ENCODE peak calls at places on chromosome 13, in seven cellular contexts. T is neural crest cell, U is T-helper 2 cell, M is HEK293T, X is omental fat pad, O is hippocampal formation, F is stomach. G is an unnamed sample.

GRCh38 chr13:88908896-88909535 is 1237.8 kb downstream of the SLITRK5 start:
- DNase-seq in T (no peak), U (no peak), M (no peak), X (no peak), O (peak; percentile 22), F (no peak), G (no peak)

GRCh38 chr13:99985886-99986527 is 4.4 kb downstream of the ZIC2 start:
- DNase-seq in T (no peak), U (no peak), M (no peak), X (no peak), O (no peak), F (no peak), G (no peak)

GRCh38 chr13:35978607-35979316 is 152.4 kb downstream of the DCLK1 start:
- DNase-seq in T (peak; percentile 65), U (no peak), M (peak; percentile 31), X (no peak), O (peak; percentile 35), F (no peak), G (no peak)

GRCh38 chr13:114282143-114282685 is 813 bp downstream of the UPF3A start:
- DNase-seq in T (peak; percentile 27), U (no peak), M (peak; percentile 35), X (no peak), O (peak; percentile 40), F (peak; percentile 47), G (peak; percentile 60)

GRCh38 chr13:37457594-37457993 is 141.0 kb downstream of the POSTN start:
- DNase-seq in T (no peak), U (no peak), M (no peak), X (no peak), O (no peak), F (no peak), G (no peak)

GRCh38 chr13:98476538-98476966 is 100.4 kb downstream of the STK24 start:
- DNase-seq in T (no peak), U (peak; percentile 47), M (no peak), X (no peak), O (no peak), F (peak; percentile 66), G (peak; percentile 91)

GRCh38 chr13:75749407-75749806 is 113.3 kb downstream of the LMO7 start:
- DNase-seq in T (no peak), U (no peak), M (peak; percentile 60), X (no peak), O (no peak), F (no peak), G (no peak)

GRCh38 chr13:31050486-31051400 is 111.0 kb downstream of the HSPH1 start:
- DNase-seq in T (no peak), U (no peak), M (peak; percentile 45), X (no peak), O (no peak), F (no peak), G (no peak)

GRCh38 chr13:76993021-76993420 is 1.1 kb downstream of the CLN5 start:
- DNase-seq in T (no peak), U (no peak), M (no peak), X (no peak), O (no peak), F (no peak), G (no peak)

GRCh38 chr13:30918662-30919405 is 12.8 kb downstream of the MEDAG start:
- DNase-seq in T (no peak), U (no peak), M (no peak), X (no peak), O (no peak), F (no peak), G (no peak)

GRCh38 chr13:110345266-110345665 is 38.2 kb downstream of the COL4A2 start:
- DNase-seq in T (no peak), U (no peak), M (no peak), X (no peak), O (no peak), F (no peak), G (no peak)

GRCh38 chr13:68304287-68304893 is 1074.3 kb upstream of the PCDH9 start:
- DNase-seq in T (no peak), U (no peak), M (peak; percentile 74), X (no peak), O (no peak), F (no peak), G (no peak)

GRCh38 chr13:23570099-23570926 is at the start of gene TNFRSF19:
- DNase-seq in T (peak; percentile 57), U (no peak), M (peak; percentile 55), X (no peak), O (peak; percentile 14), F (no peak), G (no peak)

GRCh38 chr13:53001444-53001843 is 27.2 kb upstream of the OLFM4 start:
- DNase-seq in T (no peak), U (no peak), M (no peak), X (no peak), O (no peak), F (no peak), G (no peak)

GRCh38 chr13:70905035-70905434 is 796.8 kb upstream of the KLHL1 start:
- DNase-seq in T (no peak), U (no peak), M (no peak), X (no peak), O (no peak), F (no peak), G (no peak)